ENCODE peak calls at places on chromosomes 13 and 19, in six cellular contexts. L is K562, V is HepG2, F is SK-N-SH, U is GM12878, J is H1. T is an unnamed sample.

GRCh38 chr13:95288899-95289500 is 12.3 kb downstream of the ABCC4 start:
- DNase-seq in F (no peak), J (no peak), V (no peak), U (no peak), L (no peak), T (no peak)

GRCh38 chr19:13797870-13798269 is 2.6 kb downstream of the ZSWIM4 start:
- DNase-seq in V (no peak), F (no peak), J (no peak), L (no peak), U (no peak), T (peak)

GRCh38 chr13:25179810-25180437 is 7.8 kb upstream of the AMER2 start:
- DNase-seq in L (no peak), J (no peak), F (no peak), V (no peak), U (no peak), T (no peak)

GRCh38 chr19:56350416-56351045 is 35.9 kb upstream of the ZSCAN5A start:
- DNase-seq in J (no peak), F (peak), V (peak), U (peak), L (peak), T (peak)

GRCh38 chr13:50016421-50016820 is 1.2 kb downstream of the KCNRG start:
- DNase-seq in V (no peak), U (no peak), L (no peak), J (no peak), F (no peak), T (no peak)

GRCh38 chr13:71621152-71622124 is 245.6 kb downstream of the DACH1 start:
- DNase-seq in F (peak), U (no peak), J (no peak), L (no peak), V (no peak), T (no peak)

GRCh38 chr13:63092461-63092860 is 1676.8 kb upstream of the PCDH20 start:
- DNase-seq in J (no peak), U (no peak), L (no peak), V (no peak), F (no peak), T (no peak)

GRCh38 chr13:74270018-74270417 is 135.8 kb upstream of the KLF12 start:
- DNase-seq in F (no peak), L (no peak), U (no peak), J (no peak), V (no peak), T (no peak)

GRCh38 chr19:21256722-21257121 is 72.5 kb downstream of the ZNF708 start:
- DNase-seq in U (no peak), J (peak), F (peak), L (peak), V (peak), T (peak)

GRCh38 chr13:110921209-110921608 is 6.3 kb upstream of the ANKRD10 start:
- DNase-seq in U (no peak), F (no peak), J (no peak), L (no peak), V (no peak), T (no peak)

GRCh38 chr13:26280295-26280694 is 26.4 kb downstream of the CDK8 start:
- DNase-seq in L (no peak), F (no peak), V (no peak), J (no peak), U (no peak), T (no peak)

GRCh38 chr19:37979547-37980082 is 72.6 kb downstream of the SIPA1L3 start:
- DNase-seq in L (no peak), F (peak), J (no peak), V (peak), U (peak), T (no peak)

GRCh38 chr13:57286511-57287098 is 119.6 kb downstream of the PRR20E start:
- DNase-seq in J (no peak), U (no peak), L (no peak), F (peak), V (no peak), T (no peak)

GRCh38 chr13:33512880-33513554 is 227.5 kb upstream of the STARD13 start:
- DNase-seq in L (no peak), U (no peak), F (no peak), V (no peak), J (no peak), T (no peak)

GRCh38 chr19:1001538-1002166 is 1.4 kb downstream of the GRIN3B start:
- DNase-seq in J (no peak), V (no peak), F (peak), L (peak), U (no peak), T (no peak)

GRCh38 chr19:20858861-20859260 is 64.2 kb upstream of the ZNF85 start:
- DNase-seq in L (no peak), V (no peak), F (no peak), U (no peak), J (no peak), T (no peak)

GRCh38 chr13:82257790-82258507 is 1624.3 kb downstream of the SLITRK1 start:
- DNase-seq in V (no peak), U (no peak), J (no peak), L (no peak), F (no peak), T (no peak)

GRCh38 chr13:86870388-86870966 is 800.7 kb upstream of the SLITRK5 start:
- DNase-seq in J (no peak), F (peak), V (peak), L (no peak), U (no peak), T (peak)

GRCh38 chr19:4130635-4131438 is 6.9 kb upstream of the MAP2K2 start:
- DNase-seq in J (no peak), U (no peak), F (no peak), V (peak), L (peak), T (peak)

GRCh38 chr19:49677232-49677881 is at the start of gene PRMT1:
- DNase-seq in J (no peak), L (peak), F (peak), V (peak), U (no peak), T (peak)

GRCh38 chr13:113349491-113349890 is 14.4 kb downstream of the GRTP1 start:
- DNase-seq in U (no peak), V (no peak), J (no peak), L (no peak), F (no peak), T (no peak)
- TF ChIP-seq MAX in U (no peak), V (no peak), J (no peak), L (no peak), F (no peak), T (no peak)

GRCh38 chr19:43527860-43528622 is 1.0 kb upstream of the ETHE1 start:
- DNase-seq in U (no peak), J (no peak), V (no peak), F (no peak), L (peak), T (no peak)

GRCh38 chr19:43524922-43525835 is 1.8 kb downstream of the ETHE1 start:
- DNase-seq in V (peak), J (no peak), U (peak), F (no peak), L (peak), T (peak)

GRCh38 chr19:43522929-43523328 is 4.1 kb downstream of the ETHE1 start:
- DNase-seq in F (no peak), L (no peak), J (no peak), U (no peak), V (no peak), T (no peak)

GRCh38 chr19:43526884-43527859 is at the start of gene ETHE1:
- DNase-seq in V (peak), F (peak), U (no peak), J (no peak), L (peak), T (peak)

DNA sequence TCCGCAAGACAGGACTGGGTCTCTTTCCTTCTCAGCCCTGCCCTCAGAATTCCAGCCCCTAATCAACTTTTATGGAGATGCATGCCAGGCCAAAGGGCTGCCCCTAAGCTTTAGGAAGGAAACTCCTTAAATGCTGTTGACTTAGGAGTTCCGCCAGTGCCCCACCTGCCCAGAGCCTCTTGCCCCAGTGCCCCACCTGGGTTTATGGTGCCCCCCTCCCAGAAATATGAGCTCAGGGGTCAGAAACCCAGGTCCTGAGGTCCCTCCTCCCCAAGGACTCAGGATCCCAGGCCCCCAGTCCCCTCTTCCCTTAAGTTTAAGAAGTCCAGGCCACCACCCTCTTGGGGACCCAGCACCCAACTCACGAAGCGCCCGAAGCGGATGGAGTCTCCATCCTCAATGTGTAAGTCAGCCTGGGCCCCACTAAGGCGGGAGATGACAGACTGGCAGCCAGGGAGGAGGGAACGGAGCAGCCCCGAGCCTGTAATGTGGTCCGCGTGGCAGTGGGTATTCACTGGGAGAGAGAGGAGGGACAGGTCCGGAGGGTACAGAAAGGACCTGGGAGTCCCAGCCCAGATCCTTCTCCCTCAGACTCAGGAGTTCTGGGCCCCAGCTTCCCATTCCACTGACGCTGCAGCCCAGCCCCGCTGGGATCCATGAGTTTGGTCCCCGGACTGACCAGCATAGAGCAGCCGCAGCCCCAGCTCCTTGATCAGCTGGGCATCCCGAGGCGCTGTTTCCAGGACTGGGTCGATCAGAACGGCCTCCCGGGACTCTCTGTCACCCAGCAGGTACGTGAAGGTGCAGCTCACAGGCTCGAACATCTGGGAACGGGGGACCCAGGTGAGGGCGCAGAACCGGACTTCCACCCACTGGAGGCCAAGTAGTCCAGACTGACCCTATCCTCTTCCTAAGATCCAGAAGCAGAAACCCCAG is 897 bp downstream of the ETHE1 start:
- DNase-seq in J (no peak), V (no peak), U (no peak), F (peak), L (peak), T (no peak)
- TF ChIP-seq USF2 in J (no peak), V (no peak), U (no peak), F (no peak), L (no peak), T (no peak)

DNA sequence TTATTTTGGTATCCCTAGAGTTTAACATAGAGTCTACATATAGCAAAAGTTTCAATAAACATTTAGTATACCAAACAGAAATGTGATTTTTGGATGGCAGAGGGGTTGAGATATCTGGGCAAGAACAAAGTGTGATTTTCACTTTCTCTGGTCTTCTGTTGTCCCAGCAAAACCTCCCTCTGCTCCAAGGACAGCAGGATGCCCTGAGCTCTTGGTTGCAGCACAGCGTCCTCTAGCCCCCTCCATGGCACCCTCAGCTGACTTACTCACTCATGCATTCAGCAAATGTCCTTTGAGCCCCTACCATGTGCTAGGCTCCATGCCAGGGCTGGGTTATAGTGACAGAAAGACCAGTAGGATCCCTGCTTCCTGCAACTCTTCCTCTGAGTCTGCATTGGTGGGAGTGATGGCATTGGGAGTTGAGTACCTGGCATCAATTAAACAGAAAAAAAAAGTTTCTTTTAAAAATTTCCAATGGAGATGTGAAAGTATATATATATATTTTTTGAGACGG is 104.8 kb upstream of the UBL3 start:
- DNase-seq in J (no peak), F (no peak), V (no peak), L (no peak), U (no peak), T (no peak)
- TF ChIP-seq RAD21 in J (no peak), F (no peak), V (no peak), L (no peak), U (no peak), T (no peak)

DNA sequence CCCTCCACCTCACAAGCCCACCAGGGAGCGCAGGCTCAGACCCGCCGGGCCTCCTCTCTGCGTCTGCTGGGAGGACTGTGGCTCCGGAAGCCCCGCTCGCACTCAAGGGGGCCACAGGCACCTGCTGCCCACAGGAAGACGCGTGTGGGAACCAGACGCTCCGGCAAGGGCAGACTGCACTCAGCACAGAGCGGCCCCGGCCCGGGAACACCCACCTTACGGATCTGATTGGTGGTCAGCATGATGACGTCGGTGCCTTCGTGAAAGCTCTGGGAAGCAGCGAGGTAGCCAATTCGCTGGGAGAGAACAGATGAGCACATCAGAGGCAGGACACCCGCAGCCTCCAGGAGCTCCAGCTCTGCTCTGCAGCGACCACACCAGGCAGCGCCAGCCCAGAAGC is 14.6 kb downstream of the AP3D1 start:
- DNase-seq in F (no peak), L (no peak), V (no peak), U (no peak), J (no peak), T (no peak)
- TF ChIP-seq MAX in F (no peak), L (no peak), V (no peak), U (no peak), J (no peak), T (no peak)

GRCh38 chr19:5803441-5803751 is 1.5 kb upstream of the NRTN start:
- DNase-seq in U (no peak), J (no peak), F (no peak), V (no peak), L (no peak), T (no peak)

GRCh38 chr19:5804516-5805464 is at the start of gene NRTN:
- DNase-seq in L (peak), F (peak), U (no peak), V (no peak), J (no peak), T (no peak)

GRCh38 chr19:5801796-5802616 is 2.9 kb upstream of the NRTN start:
- DNase-seq in F (peak), J (no peak), V (no peak), L (peak), U (no peak), T (no peak)

GRCh38 chr19:5805465-5806132 is 732 bp downstream of the NRTN start:
- DNase-seq in V (peak), L (peak), U (no peak), J (no peak), F (peak), T (peak)

GRCh38 chr19:5803752-5804515 is 933 bp upstream of the NRTN start:
- DNase-seq in U (peak), V (peak), L (peak), J (peak), F (peak), T (peak)
- TF ChIP-seq USF2 in U (no peak), V (no peak), L (no peak), J (no peak), F (no peak), T (no peak)

GRCh38 chr13:72696590-72696989 is 30.8 kb downstream of the MZT1 start:
- DNase-seq in J (no peak), U (no peak), F (peak), V (no peak), L (no peak), T (peak)
- TF ChIP-seq RAD21 in J (no peak), U (no peak), F (peak), V (no peak), L (peak), T (peak)

GRCh38 chr19:57719424-57719823 is 8.0 kb downstream of the ZNF671 start:
- DNase-seq in V (no peak), U (no peak), F (no peak), L (no peak), J (no peak), T (no peak)
- TF ChIP-seq MAX in V (no peak), U (no peak), F (no peak), L (no peak), J (no peak), T (no peak)

GRCh38 chr19:10566658-10567410 is 1.0 kb upstream of the KRI1 start:
- DNase-seq in V (no peak), U (peak), J (no peak), L (no peak), F (no peak), T (no peak)

GRCh38 chr19:10566408-10566657 is 523 bp upstream of the KRI1 start:
- DNase-seq in F (no peak), U (no peak), L (no peak), J (no peak), V (no peak), T (no peak)

GRCh38 chr19:10567696-10568443 is 909 bp downstream of the CDKN2D start:
- DNase-seq in F (no peak), U (no peak), L (no peak), V (no peak), J (no peak), T (no peak)

GRCh38 chr19:10568826-10569651 is at the start of gene CDKN2D:
- DNase-seq in V (peak), F (peak), J (peak), L (peak), U (peak), T (peak)

DNA sequence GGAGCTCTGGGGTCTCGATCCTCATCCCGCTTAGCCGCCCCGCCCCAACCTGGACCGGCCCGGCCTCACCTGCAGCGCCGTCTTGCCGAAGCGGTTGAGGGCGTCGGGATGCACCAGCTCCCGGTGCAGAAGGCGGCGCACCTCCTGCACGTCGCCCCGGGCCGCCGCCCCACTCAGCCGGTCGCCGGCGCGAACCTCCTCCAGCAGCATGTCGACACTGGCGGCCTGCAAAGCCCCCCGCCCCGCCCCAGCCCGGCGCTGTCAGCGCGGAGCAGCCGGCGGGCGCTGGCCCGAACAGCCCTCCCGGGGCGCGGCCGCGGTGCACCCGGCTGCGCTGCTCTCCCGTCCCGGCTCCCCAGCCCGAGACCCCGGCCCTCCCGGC is 344 bp downstream of the CDKN2D start:
- DNase-seq in J (no peak), L (no peak), V (no peak), U (no peak), F (no peak), T (no peak)
- TF ChIP-seq USF2 in J (no peak), L (no peak), V (no peak), U (no peak), F (no peak), T (no peak)

T was measured in A549.